ENCODE peak calls at places on chromosomes 11 and 22, in nine cellular contexts. T is ovary, S is stomach, D is A549, E is sigmoid colon, Y is tibial nerve, M is transverse colon, W is HepG2, Z is GM12878. J is an unnamed sample.

GRCh38 chr11:92322225-92322624 is 97.6 kb downstream of the FAT3 start:
- DNase-seq in T (no peak), S (no peak), D (no peak), E (no peak), Y (no peak), M (no peak), W (no peak), Z (no peak), J (no peak)

GRCh38 chr22:45198463-45198795 is 34.7 kb downstream of the NUP50 start:
- DNase-seq in T (no peak), S (no peak), D (no peak), E (no peak), Y (no peak), M (no peak), W (no peak), Z (no peak), J (no peak)

GRCh38 chr11:114044042-114044871 is 15.3 kb upstream of the ZBTB16 start:
- DNase-seq in T (no peak), S (no peak), D (no peak), E (no peak), Y (no peak), M (peak; percentile 76), W (no peak), Z (no peak), J (no peak)

GRCh38 chr22:31230871-31231621 is 18.9 kb downstream of the LIMK2 start:
- DNase-seq in T (peak; percentile 51), S (peak; percentile 68), D (no peak), E (no peak), Y (peak; percentile 59), M (peak; percentile 69), W (peak; percentile 83), Z (no peak), J (no peak)

GRCh38 chr11:28058333-28058732 is 49.6 kb downstream of the KIF18A start:
- DNase-seq in T (no peak), S (no peak), D (no peak), E (no peak), Y (no peak), M (no peak), W (peak; percentile 1), Z (no peak), J (no peak)

GRCh38 chr22:21029486-21030025 is 2.8 kb downstream of the SLC7A4 start:
- DNase-seq in T (no peak), S (no peak), D (no peak), E (no peak), Y (no peak), M (no peak), W (no peak), Z (no peak), J (no peak)

GRCh38 chr11:123518496-123519054 is 88.5 kb downstream of the GRAMD1B start:
- DNase-seq in T (no peak), S (no peak), D (no peak), E (no peak), Y (no peak), M (no peak), W (no peak), Z (no peak), J (no peak)

GRCh38 chr11:124892750-124893454 is 4.8 kb downstream of the ROBO4 start:
- DNase-seq in T (no peak), S (no peak), D (no peak), E (peak; percentile 67), Y (peak; percentile 32), M (no peak), W (no peak), Z (no peak), J (no peak)

GRCh38 chr11:69644962-69645675 is 4.2 kb downstream of the CCND1 start:
- DNase-seq in T (peak; percentile 14), S (no peak), D (no peak), E (peak; percentile 61), Y (no peak), M (no peak), W (no peak), Z (no peak), J (no peak)

GRCh38 chr11:69642913-69643632 is 2.1 kb downstream of the CCND1 start:
- DNase-seq in T (peak; percentile 81), S (peak; percentile 85), D (peak; percentile 55), E (peak; percentile 86), Y (peak; percentile 56), M (peak; percentile 86), W (peak; percentile 50), Z (no peak), J (peak; percentile 81)

GRCh38 chr11:69644071-69644961 is 3.4 kb downstream of the CCND1 start:
- DNase-seq in T (peak; percentile 60), S (peak; percentile 87), D (peak; percentile 28), E (peak; percentile 86), Y (peak; percentile 25), M (peak; percentile 67), W (peak; percentile 66), Z (no peak), J (peak; percentile 95)

GRCh38 chr11:69642549-69642912 is 1.6 kb downstream of the CCND1 start:
- DNase-seq in T (no peak), S (peak; percentile 52), D (no peak), E (peak; percentile 65), Y (no peak), M (peak; percentile 59), W (no peak), Z (no peak), J (no peak)

GRCh38 chr11:69643646-69644045 is 2.7 kb downstream of the CCND1 start:
- DNase-seq in T (no peak), S (no peak), D (no peak), E (no peak), Y (no peak), M (no peak), W (no peak), Z (no peak), J (no peak)
- TF ChIP-seq EP300 in T (no peak), S (no peak), D (no peak), E (no peak), Y (no peak), M (no peak), W (no peak), Z (no peak), J (no peak)

GRCh38 chr11:30501744-30502143 is 84.4 kb downstream of the MPPED2 start:
- DNase-seq in T (no peak), S (no peak), D (no peak), E (no peak), Y (no peak), M (no peak), W (no peak), Z (no peak), J (no peak)

GRCh38 chr11:30505603-30506002 is 80.5 kb downstream of the MPPED2 start:
- DNase-seq in T (no peak), S (no peak), D (no peak), E (no peak), Y (no peak), M (no peak), W (no peak), Z (no peak), J (no peak)

GRCh38 chr11:30503156-30503555 is 83.0 kb downstream of the MPPED2 start:
- DNase-seq in T (no peak), S (no peak), D (no peak), E (no peak), Y (no peak), M (no peak), W (no peak), Z (no peak), J (no peak)

GRCh38 chr11:30508594-30508993 is 77.6 kb downstream of the MPPED2 start:
- DNase-seq in T (no peak), S (no peak), D (no peak), E (no peak), Y (no peak), M (no peak), W (no peak), Z (no peak), J (no peak)

GRCh38 chr11:30504468-30504867 is 81.7 kb downstream of the MPPED2 start:
- DNase-seq in T (no peak), S (no peak), D (no peak), E (no peak), Y (no peak), M (no peak), W (no peak), Z (no peak), J (no peak)
- H3K4me1 ChIP-seq in T (no peaks in the 10 kb centered on the region), S (no peaks in the 10 kb centered on the region), D (no peaks in the 10 kb centered on the region), E (no peaks in the 10 kb centered on the region), Y (no peaks in the 10 kb centered on the region), M (no peaks in the 10 kb centered on the region), W (no peaks in the 10 kb centered on the region), Z (no peaks in the 10 kb centered on the region), J (no peaks in the 10 kb centered on the region)

GRCh38 chr11:121656333-121657090 is 203.7 kb upstream of the SORL1-AS1 start:
- DNase-seq in T (peak; percentile 56), S (no peak), D (no peak), E (peak; percentile 75), Y (peak; percentile 29), M (no peak), W (peak; percentile 88), Z (no peak), J (no peak)
- TF ChIP-seq POLR2A in T (no peak), S (no peak), D (no peak), E (no peak), Y (no peak), M (no peak), W (no peak), Z (no peak), J (no peak)

DNA sequence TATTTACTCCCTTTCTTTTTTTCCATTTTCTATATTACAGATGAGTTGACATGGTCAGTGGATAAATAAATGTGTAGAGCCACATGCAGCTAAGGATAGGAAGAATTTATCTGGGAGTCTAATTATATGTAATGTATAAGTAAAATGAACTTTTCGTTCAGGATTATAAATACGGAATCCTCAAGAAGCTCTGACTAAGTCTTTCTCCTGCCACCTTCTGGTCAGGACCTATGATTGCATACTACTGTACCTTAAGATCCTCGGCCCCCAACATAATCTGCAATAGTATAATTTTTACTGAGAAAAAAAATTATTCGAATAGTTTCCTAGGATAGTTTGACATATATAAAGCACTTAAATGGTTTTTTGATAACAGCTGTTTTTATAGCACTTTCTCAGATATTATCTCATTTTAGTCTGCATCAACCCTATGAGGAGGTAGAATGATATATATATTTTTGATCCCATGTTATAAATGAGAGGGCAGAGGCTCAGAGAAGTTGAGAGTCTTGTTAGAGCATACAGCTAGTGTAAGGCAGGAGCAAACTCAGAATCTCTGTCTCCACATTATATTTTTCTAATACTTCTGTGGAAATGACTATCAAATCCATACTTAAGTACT is 36.1 kb downstream of the CCDC90B start:
- DNase-seq in T (no peak), S (no peak), D (peak; percentile 36), E (no peak), Y (peak; percentile 7), M (no peak), W (peak; percentile 24), Z (no peak), J (no peak)
- TF ChIP-seq EP300 in T (no peak), S (no peak), D (no peak), E (no peak), Y (no peak), M (no peak), W (no peak), Z (no peak), J (no peak)

GRCh38 chr11:122186439-122187080 is 70.5 kb upstream of the BLID start:
- DNase-seq in T (no peak), S (no peak), D (no peak), E (no peak), Y (peak; percentile 66), M (no peak), W (no peak), Z (no peak), J (no peak)
- H3K4me1 ChIP-seq in T (peaks cover 1% of the 10 kb centered on the region), S (no peaks in the 10 kb centered on the region), D (peaks cover 55% of the 10 kb centered on the region), E (peaks cover 8% of the 10 kb centered on the region), Y (peaks cover 4% of the 10 kb centered on the region), M (no peaks in the 10 kb centered on the region), W (no peaks in the 10 kb centered on the region), Z (no peaks in the 10 kb centered on the region), J (no peaks in the 10 kb centered on the region)